ENCODE peak calls at places on chromosome 16, in eight cellular contexts. One of them, this sample, is unnamed.
A peak's percentile ranks its signal among the peaks of the same experiment; 100 is the strongest.

GRCh38 chr16:49594706-49595534 is 221.3 kb downstream of the C16orf78 start:
- DNase-seq in mesenchymal stem cell: no peak
- DNase-seq in mesendoderm: no peak
- DNase-seq in lower lobe of right lung: no peak
- DNase-seq in H9: peak; percentile 19
- DNase-seq in heart left ventricle: no peak
- DNase-seq in mammary epithelial cell: no peak
- DNase-seq in testis: no peak
- DNase-seq in this sample: no peak

GRCh38 chr16:80105160-80105559 is 435.6 kb upstream of the DYNLRB2 start:
- DNase-seq in mesenchymal stem cell: no peak
- DNase-seq in lower lobe of right lung: no peak
- DNase-seq in mesendoderm: no peak
- DNase-seq in mammary epithelial cell: peak; percentile 96
- DNase-seq in testis: no peak
- DNase-seq in H9: no peak
- DNase-seq in heart left ventricle: no peak
- DNase-seq in this sample: no peak

GRCh38 chr16:64153718-64154117 is 968.1 kb downstream of the CDH11 start:
- DNase-seq in mesendoderm: peak; percentile 28
- DNase-seq in testis: no peak
- DNase-seq in H9: no peak
- DNase-seq in mammary epithelial cell: peak; percentile 37
- DNase-seq in heart left ventricle: no peak
- DNase-seq in lower lobe of right lung: no peak
- DNase-seq in mesenchymal stem cell: peak; percentile 54
- DNase-seq in this sample: no peak

GRCh38 chr16:66660422-66661209 is 35.9 kb downstream of the CMTM4 start:
- DNase-seq in testis: peak; percentile 82
- DNase-seq in lower lobe of right lung: peak; percentile 66
- DNase-seq in mammary epithelial cell: peak; percentile 85
- DNase-seq in H9: no peak
- DNase-seq in mesenchymal stem cell: peak; percentile 93
- DNase-seq in mesendoderm: peak; percentile 81
- DNase-seq in heart left ventricle: peak; percentile 75
- DNase-seq in this sample: peak; percentile 78

GRCh38 chr16:1288813-1289479 is 20.5 kb upstream of the UBE2I start:
- DNase-seq in mesenchymal stem cell: no peak
- DNase-seq in H9: peak; percentile 67
- DNase-seq in testis: no peak
- DNase-seq in mammary epithelial cell: no peak
- DNase-seq in heart left ventricle: no peak
- DNase-seq in mesendoderm: peak; percentile 62
- DNase-seq in lower lobe of right lung: no peak
- DNase-seq in this sample: no peak

GRCh38 chr16:49701867-49702494 is 153.9 kb downstream of the ZNF423 start:
- DNase-seq in mesenchymal stem cell: peak; percentile 9
- DNase-seq in mesendoderm: peak; percentile 80
- DNase-seq in H9: peak; percentile 75
- DNase-seq in testis: peak; percentile 64
- DNase-seq in lower lobe of right lung: no peak
- DNase-seq in heart left ventricle: peak; percentile 87
- DNase-seq in mammary epithelial cell: no peak
- DNase-seq in this sample: peak; percentile 90

GRCh38 chr16:28534542-28535373 is 4.0 kb downstream of the NUPR1 start:
- DNase-seq in lower lobe of right lung: peak; percentile 59
- DNase-seq in testis: peak; percentile 48
- DNase-seq in H9: no peak
- DNase-seq in heart left ventricle: peak; percentile 45
- DNase-seq in mesendoderm: no peak
- DNase-seq in mammary epithelial cell: no peak
- DNase-seq in mesenchymal stem cell: no peak
- DNase-seq in this sample: peak; percentile 87

GRCh38 chr16:81936209-81936608 is 75.1 kb downstream of the SDR42E1 start:
- DNase-seq in mesenchymal stem cell: no peak
- DNase-seq in mesendoderm: no peak
- DNase-seq in lower lobe of right lung: no peak
- DNase-seq in H9: peak; percentile 20
- DNase-seq in heart left ventricle: no peak
- DNase-seq in testis: no peak
- DNase-seq in mammary epithelial cell: no peak
- DNase-seq in this sample: no peak

GRCh38 chr16:1923299-1924034 is 5.3 kb upstream of the HS3ST6 start:
- DNase-seq in mesenchymal stem cell: peak; percentile 62
- DNase-seq in mammary epithelial cell: no peak
- DNase-seq in mesendoderm: peak; percentile 87
- DNase-seq in testis: no peak
- DNase-seq in lower lobe of right lung: no peak
- DNase-seq in H9: peak; percentile 91
- DNase-seq in heart left ventricle: no peak
- DNase-seq in this sample: no peak

GRCh38 chr16:80622007-80622406 is 81.2 kb downstream of the DYNLRB2 start:
- DNase-seq in H9: no peak
- DNase-seq in mesendoderm: no peak
- DNase-seq in testis: no peak
- DNase-seq in mesenchymal stem cell: no peak
- DNase-seq in lower lobe of right lung: no peak
- DNase-seq in mammary epithelial cell: no peak
- DNase-seq in heart left ventricle: no peak
- DNase-seq in this sample: no peak

GRCh38 chr16:1950559-1950958 is 3.9 kb downstream of the RPL3L start:
- DNase-seq in mesenchymal stem cell: no peak
- DNase-seq in mesendoderm: no peak
- DNase-seq in mammary epithelial cell: no peak
- DNase-seq in H9: no peak
- DNase-seq in testis: no peak
- DNase-seq in lower lobe of right lung: peak; percentile 20
- DNase-seq in heart left ventricle: peak; percentile 83
- DNase-seq in this sample: no peak

GRCh38 chr16:81610144-81610842 is 165.7 kb downstream of the CMIP start:
- DNase-seq in testis: peak; percentile 70
- DNase-seq in mammary epithelial cell: peak; percentile 52
- DNase-seq in heart left ventricle: peak; percentile 87
- DNase-seq in mesendoderm: no peak
- DNase-seq in lower lobe of right lung: no peak
- DNase-seq in mesenchymal stem cell: peak; percentile 79
- DNase-seq in H9: no peak
- DNase-seq in this sample: peak; percentile 91

GRCh38 chr16:67910162-67910561 is 17.1 kb downstream of the PSKH1 start:
- DNase-seq in mesenchymal stem cell: peak; percentile 54
- DNase-seq in mammary epithelial cell: peak; percentile 81
- DNase-seq in H9: no peak
- DNase-seq in lower lobe of right lung: no peak
- DNase-seq in testis: no peak
- DNase-seq in mesendoderm: no peak
- DNase-seq in heart left ventricle: no peak
- DNase-seq in this sample: no peak

GRCh38 chr16:76955629-76956028 is 235.4 kb upstream of the MON1B start:
- DNase-seq in heart left ventricle: no peak
- DNase-seq in mesendoderm: no peak
- DNase-seq in testis: no peak
- DNase-seq in lower lobe of right lung: no peak
- DNase-seq in H9: no peak
- DNase-seq in mesenchymal stem cell: no peak
- DNase-seq in mammary epithelial cell: peak; percentile 31
- DNase-seq in this sample: no peak

GRCh38 chr16:3780570-3780969 is 63.2 kb upstream of the TRAP1 start:
- DNase-seq in H9: no peak
- DNase-seq in mammary epithelial cell: peak; percentile 22
- DNase-seq in lower lobe of right lung: no peak
- DNase-seq in mesenchymal stem cell: peak; percentile 14
- DNase-seq in heart left ventricle: no peak
- DNase-seq in testis: no peak
- DNase-seq in mesendoderm: no peak
- DNase-seq in this sample: no peak

GRCh38 chr16:84547539-84548058 is 43.1 kb upstream of the MEAK7 start:
- DNase-seq in H9: no peak
- DNase-seq in mammary epithelial cell: no peak
- DNase-seq in mesenchymal stem cell: no peak
- DNase-seq in testis: no peak
- DNase-seq in mesendoderm: peak; percentile 84
- DNase-seq in lower lobe of right lung: peak; percentile 13
- DNase-seq in heart left ventricle: no peak
- DNase-seq in this sample: no peak
- H3K4me1 ChIP-seq in H9: no peaks in the 10 kb centered on the region
- H3K4me1 ChIP-seq in mammary epithelial cell: peaks cover 6% of the 10 kb centered on the region
- H3K4me1 ChIP-seq in mesenchymal stem cell: peaks cover 28% of the 10 kb centered on the region
- H3K4me1 ChIP-seq in testis: no peaks in the 10 kb centered on the region
- H3K4me1 ChIP-seq in mesendoderm: no peaks in the 10 kb centered on the region
- H3K4me1 ChIP-seq in lower lobe of right lung: no peaks in the 10 kb centered on the region
- H3K4me1 ChIP-seq in heart left ventricle: no peaks in the 10 kb centered on the region
- H3K4me1 ChIP-seq in this sample: no peaks in the 10 kb centered on the region

GRCh38 chr16:11138769-11139623 is 117.0 kb downstream of the SOCS1 start:
- DNase-seq in testis: no peak
- DNase-seq in mammary epithelial cell: no peak
- DNase-seq in H9: peak; percentile 10
- DNase-seq in mesenchymal stem cell: peak; percentile 57
- DNase-seq in lower lobe of right lung: no peak
- DNase-seq in heart left ventricle: no peak
- DNase-seq in mesendoderm: peak; percentile 91
- DNase-seq in this sample: no peak
- H3K4me1 ChIP-seq in testis: peaks cover 2% of the 10 kb centered on the region
- H3K4me1 ChIP-seq in mammary epithelial cell: peaks cover 41% of the 10 kb centered on the region
- H3K4me1 ChIP-seq in H9: peaks cover 3% of the 10 kb centered on the region
- H3K4me1 ChIP-seq in mesenchymal stem cell: peaks cover 53% of the 10 kb centered on the region
- H3K4me1 ChIP-seq in lower lobe of right lung: peaks cover 51% of the 10 kb centered on the region
- H3K4me1 ChIP-seq in heart left ventricle: peaks cover 24% of the 10 kb centered on the region
- H3K4me1 ChIP-seq in mesendoderm: peaks cover 24% of the 10 kb centered on the region
- H3K4me1 ChIP-seq in this sample: no peaks in the 10 kb centered on the region

GRCh38 chr16:56972898-56973689 is 11.3 kb downstream of the CETP start:
- DNase-seq in mammary epithelial cell: no peak
- DNase-seq in H9: no peak
- DNase-seq in mesenchymal stem cell: no peak
- DNase-seq in heart left ventricle: no peak
- DNase-seq in testis: no peak
- DNase-seq in mesendoderm: no peak
- DNase-seq in lower lobe of right lung: no peak
- DNase-seq in this sample: no peak
- H3K4me1 ChIP-seq in mammary epithelial cell: no peaks in the 10 kb centered on the region
- H3K4me1 ChIP-seq in H9: no peaks in the 10 kb centered on the region
- H3K4me1 ChIP-seq in mesenchymal stem cell: peaks cover 5% of the 10 kb centered on the region
- H3K4me1 ChIP-seq in heart left ventricle: no peaks in the 10 kb centered on the region
- H3K4me1 ChIP-seq in testis: no peaks in the 10 kb centered on the region
- H3K4me1 ChIP-seq in mesendoderm: no peaks in the 10 kb centered on the region
- H3K4me1 ChIP-seq in lower lobe of right lung: no peaks in the 10 kb centered on the region
- H3K4me1 ChIP-seq in this sample: no peaks in the 10 kb centered on the region

GRCh38 chr16:88630941-88631340 is 7.4 kb upstream of the IL17C start:
- DNase-seq in mesendoderm: no peak
- DNase-seq in heart left ventricle: no peak
- DNase-seq in lower lobe of right lung: no peak
- DNase-seq in H9: no peak
- DNase-seq in mammary epithelial cell: no peak
- DNase-seq in mesenchymal stem cell: no peak
- DNase-seq in testis: no peak
- DNase-seq in this sample: no peak

GRCh38 chr16:88632587-88632930 is 5.8 kb upstream of the IL17C start:
- DNase-seq in lower lobe of right lung: no peak
- DNase-seq in testis: no peak
- DNase-seq in mesenchymal stem cell: no peak
- DNase-seq in H9: no peak
- DNase-seq in heart left ventricle: no peak
- DNase-seq in mammary epithelial cell: no peak
- DNase-seq in mesendoderm: no peak
- DNase-seq in this sample: no peak

GRCh38 chr16:88630433-88630832 is 7.9 kb upstream of the IL17C start:
- DNase-seq in mammary epithelial cell: no peak
- DNase-seq in heart left ventricle: no peak
- DNase-seq in H9: no peak
- DNase-seq in testis: no peak
- DNase-seq in mesendoderm: no peak
- DNase-seq in lower lobe of right lung: no peak
- DNase-seq in mesenchymal stem cell: no peak
- DNase-seq in this sample: no peak

GRCh38 chr16:88631384-88631783 is 7.0 kb upstream of the IL17C start:
- DNase-seq in mesenchymal stem cell: no peak
- DNase-seq in mammary epithelial cell: no peak
- DNase-seq in testis: no peak
- DNase-seq in H9: no peak
- DNase-seq in mesendoderm: no peak
- DNase-seq in heart left ventricle: peak; percentile 57
- DNase-seq in lower lobe of right lung: peak; percentile 46
- DNase-seq in this sample: no peak

GRCh38 chr16:88631920-88632586 is 6.3 kb upstream of the IL17C start:
- DNase-seq in testis: no peak
- DNase-seq in mammary epithelial cell: no peak
- DNase-seq in mesenchymal stem cell: no peak
- DNase-seq in lower lobe of right lung: no peak
- DNase-seq in heart left ventricle: no peak
- DNase-seq in mesendoderm: no peak
- DNase-seq in H9: no peak
- DNase-seq in this sample: no peak
- H3K4me1 ChIP-seq in testis: no peaks in the 10 kb centered on the region
- H3K4me1 ChIP-seq in mammary epithelial cell: peaks cover 22% of the 10 kb centered on the region
- H3K4me1 ChIP-seq in mesenchymal stem cell: peaks cover 23% of the 10 kb centered on the region
- H3K4me1 ChIP-seq in lower lobe of right lung: peaks cover 18% of the 10 kb centered on the region
- H3K4me1 ChIP-seq in heart left ventricle: peaks cover 13% of the 10 kb centered on the region
- H3K4me1 ChIP-seq in mesendoderm: no peaks in the 10 kb centered on the region
- H3K4me1 ChIP-seq in H9: no peaks in the 10 kb centered on the region
- H3K4me1 ChIP-seq in this sample: no peaks in the 10 kb centered on the region